ENCODE peak calls at places on chromosomes 7 and 10, in four cellular contexts. I is fibroblast of mammary gland, Q is psoas muscle, X is stomach. R is an unnamed sample.

GRCh38 chr7:16839646-16840045 is 34.8 kb upstream of the AGR2 start:
- DNase-seq in I (no peak), Q (no peak), X (no peak), R (no peak)

GRCh38 chr10:5588603-5589002 is 63.8 kb downstream of the CALML3 start:
- DNase-seq in I (no peak), Q (no peak), X (no peak), R (no peak)

GRCh38 chr7:157685430-157686284 is 348.9 kb downstream of the DNAJB6 start:
- DNase-seq in I (no peak), Q (no peak), X (no peak), R (no peak)

GRCh38 chr7:77536017-77536412 is 1.1 kb upstream of the PTPN12 start:
- DNase-seq in I (no peak), Q (no peak), X (no peak), R (no peak)

GRCh38 chr10:127458171-127458810 is 90.8 kb upstream of the NPS start:
- DNase-seq in I (no peak), Q (no peak), X (no peak), R (no peak)

GRCh38 chr10:62048919-62049636 is 147.6 kb downstream of the ARID5B start:
- DNase-seq in I (peak), Q (peak), X (peak), R (no peak)

GRCh38 chr7:151008511-151009323 is 15.6 kb downstream of the ATG9B start:
- DNase-seq in I (peak), Q (peak), X (no peak), R (peak)

GRCh38 chr10:1034758-1035157 is 9.1 kb upstream of the IDI2 start:
- DNase-seq in I (no peak), Q (no peak), X (no peak), R (no peak)

GRCh38 chr10:86335831-86336230 is 30.8 kb downstream of the GRID1 start:
- DNase-seq in I (no peak), Q (no peak), X (no peak), R (no peak)

GRCh38 chr7:107210400-107210799 is 41.6 kb downstream of the HBP1 start:
- DNase-seq in I (no peak), Q (no peak), X (no peak), R (no peak)

GRCh38 chr10:44983895-44984278 is 5.3 kb upstream of the DEPP1 start:
- DNase-seq in I (no peak), Q (no peak), X (no peak), R (no peak)

GRCh38 chr10:110209926-110210662 is 2.7 kb downstream of the MXI1 start:
- DNase-seq in I (peak), Q (peak), X (peak), R (no peak)

GRCh38 chr10:46020871-46021553 is 9.4 kb downstream of the NCOA4 start:
- DNase-seq in I (peak), Q (no peak), X (no peak), R (no peak)
- H3K4me3 ChIP-seq in I (no peak), Q (peak), X (no peak), R (no peak)

DNA sequence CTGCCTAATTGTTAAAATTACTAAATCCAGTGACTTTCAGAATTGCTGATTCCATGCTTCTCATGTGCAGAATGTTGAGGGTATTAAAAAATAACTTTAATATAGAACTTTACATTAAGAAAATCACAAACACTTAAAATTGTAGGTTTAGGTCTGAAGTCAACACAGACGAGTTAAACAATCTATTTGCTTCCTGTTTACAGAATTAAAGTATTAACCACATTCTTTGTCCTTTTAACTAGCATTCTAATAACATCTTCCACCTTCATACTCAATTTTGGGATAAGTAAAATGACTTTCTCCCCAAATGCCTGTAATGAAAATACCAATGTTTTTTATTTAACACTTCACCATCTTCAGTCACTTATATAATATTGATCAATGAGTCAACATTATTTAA is 2.2 kb downstream of the ITGB1 start:
- DNase-seq in I (no peak), Q (no peak), X (no peak), R (no peak)
- H3K4me3 ChIP-seq in I (peak), Q (peak), X (peak), R (no peak)

GRCh38 chr10:71271626-71272025 is 47.4 kb upstream of the SLC29A3 start:
- DNase-seq in I (no peak), Q (no peak), X (no peak), R (no peak)

GRCh38 chr10:71270821-71271220 is 48.2 kb upstream of the SLC29A3 start:
- DNase-seq in I (no peak), Q (no peak), X (no peak), R (no peak)

GRCh38 chr10:71268751-71269150 is 50.3 kb upstream of the SLC29A3 start:
- DNase-seq in I (peak), Q (peak), X (no peak), R (no peak)

GRCh38 chr10:71269301-71270288 is 49.5 kb upstream of the SLC29A3 start:
- DNase-seq in I (peak), Q (no peak), X (no peak), R (no peak)

DNA sequence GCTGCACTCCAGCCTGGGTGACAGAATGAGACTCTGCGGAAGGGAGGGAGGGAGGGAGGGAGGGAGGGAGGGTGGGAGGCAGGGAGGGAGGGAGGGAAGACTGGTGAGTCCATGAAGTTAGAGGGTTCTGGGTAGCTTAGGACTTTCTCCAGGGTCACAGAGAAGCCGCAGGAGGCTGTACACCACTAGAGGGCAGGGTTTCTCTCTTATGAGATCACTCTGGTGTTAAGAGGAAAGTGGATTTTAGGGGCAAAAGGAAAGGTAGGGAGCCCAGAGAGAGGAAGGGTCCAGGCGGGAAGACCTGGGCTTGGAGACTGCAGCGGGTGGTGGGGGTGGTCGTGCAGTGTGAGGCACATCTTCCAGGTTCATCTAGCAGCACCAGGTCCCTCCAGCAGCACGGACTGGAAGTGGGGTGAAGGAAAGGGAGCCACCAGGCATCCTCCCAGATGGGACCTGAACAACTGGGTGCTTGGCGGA is 48.7 kb upstream of the SLC29A3 start:
- DNase-seq in I (peak), Q (no peak), X (peak), R (peak)
- H3K4me3 ChIP-seq in I (no peak), Q (no peak), X (no peak), R (no peak)

DNA sequence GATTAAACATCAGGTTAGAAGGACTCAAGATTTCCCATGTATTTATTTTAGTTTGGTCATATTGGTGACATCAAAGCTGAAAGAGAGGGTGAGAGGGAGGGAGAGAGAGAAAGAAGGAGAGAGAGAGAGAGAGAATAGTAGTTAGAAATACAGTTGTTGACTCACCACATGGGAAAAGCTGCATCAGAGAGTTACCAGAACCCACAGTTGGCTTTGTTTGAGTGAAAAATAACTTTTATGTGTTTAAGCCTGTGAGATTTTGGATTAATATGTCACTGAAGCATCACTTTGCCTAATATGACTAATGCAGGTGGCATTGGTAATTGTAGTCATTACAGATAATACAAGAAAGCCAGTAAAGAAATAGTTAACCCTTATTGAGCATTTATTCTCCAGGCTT is 303.9 kb downstream of the REEP3 start:
- DNase-seq in I (peak), Q (no peak), X (no peak), R (no peak)
- H3K4me3 ChIP-seq in I (no peak), Q (no peak), X (no peak), R (no peak)

DNA sequence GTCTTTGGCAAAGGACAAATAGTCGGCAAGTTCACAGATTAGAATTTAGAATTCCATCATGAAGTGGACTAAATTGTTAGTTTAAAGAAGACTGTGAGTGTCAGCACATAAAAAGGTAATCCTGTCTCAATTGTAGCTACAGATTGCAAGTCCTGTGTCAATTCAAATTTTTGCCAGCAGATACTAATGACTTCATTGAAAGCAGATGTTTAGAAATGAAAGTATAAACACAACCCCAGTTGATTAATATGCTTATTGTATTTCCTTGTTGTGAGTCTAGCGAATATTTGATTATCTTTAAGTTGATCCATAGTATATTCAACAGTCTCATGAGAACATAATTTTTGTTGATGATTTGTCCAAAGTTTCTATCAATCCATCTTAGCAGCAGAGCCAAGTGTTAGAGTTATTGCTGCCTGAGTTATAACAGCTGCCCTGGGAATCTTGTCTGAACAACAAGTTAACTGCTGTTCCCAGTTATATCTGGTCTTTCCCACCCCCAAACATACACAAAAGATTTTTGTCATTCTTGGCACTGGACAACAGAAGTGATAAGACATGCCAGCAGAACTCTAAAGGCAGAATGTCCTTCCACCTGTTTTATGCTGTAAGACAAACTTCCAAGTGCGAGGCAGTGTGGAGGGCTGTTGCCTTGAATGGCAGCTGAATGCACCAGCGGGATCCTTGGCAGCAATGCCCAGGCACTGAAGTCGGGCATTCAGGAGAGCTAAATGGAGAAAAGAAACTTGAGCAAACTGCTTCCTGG is 21.3 kb upstream of the HERPUD2 start:
- DNase-seq in I (peak), Q (peak), X (peak), R (no peak)
- H3K4me3 ChIP-seq in I (no peak), Q (peak), X (peak), R (no peak)